ENCODE peak calls at places on chromosomes 12 and 14, in five cellular contexts. O is GM12865, N is astrocyte of the spinal cord, M is psoas muscle, D is HTR-8/SVneo. G is an unnamed sample.

GRCh38 chr14:83184531-83184930 is 1650.9 kb upstream of the SEL1L start:
- DNase-seq in O (no peak), N (no peak), M (no peak), D (no peak), G (no peak)

GRCh38 chr12:124152733-124153132 is 142.2 kb upstream of the RFLNA start:
- DNase-seq in O (no peak), N (no peak), M (peak), D (no peak), G (no peak)

GRCh38 chr12:40226652-40227051 is 1.9 kb downstream of the LRRK2 start:
- DNase-seq in O (no peak), N (peak), M (peak), D (no peak), G (peak)

GRCh38 chr12:26286186-26286585 is 90.8 kb downstream of the SSPN start:
- DNase-seq in O (no peak), N (peak), M (no peak), D (no peak), G (no peak)

GRCh38 chr12:113418213-113418879 is 3.8 kb upstream of the SDSL start:
- DNase-seq in O (no peak), N (no peak), M (peak), D (no peak), G (peak)

GRCh38 chr12:96146747-96147146 is 47.4 kb upstream of the ELK3 start:
- DNase-seq in O (no peak), N (no peak), M (no peak), D (no peak), G (no peak)

GRCh38 chr12:27462851-27463250 is 16.3 kb downstream of the SMCO2 start:
- DNase-seq in O (no peak), N (peak), M (no peak), D (no peak), G (no peak)

GRCh38 chr12:76030378-76031080 is 1.0 kb downstream of the PHLDA1 start:
- DNase-seq in O (peak), N (no peak), M (peak), D (no peak), G (peak)

GRCh38 chr14:95835331-95835730 is 41.3 kb upstream of the TUNAR start:
- DNase-seq in O (peak), N (no peak), M (no peak), D (no peak), G (no peak)

GRCh38 chr12:56935157-56935556 is 949 bp upstream of the SDR9C7 start:
- DNase-seq in O (no peak), N (no peak), M (no peak), D (no peak), G (no peak)

GRCh38 chr14:76653875-76654572 is 107.2 kb upstream of the VASH1 start:
- DNase-seq in O (no peak), N (no peak), M (no peak), D (no peak), G (no peak)

GRCh38 chr14:54777395-54777794 is 125.2 kb downstream of the GCH1 start:
- DNase-seq in O (no peak), N (no peak), M (no peak), D (no peak), G (no peak)

GRCh38 chr12:111368684-111369495 is at the start of gene PHETA1:
- DNase-seq in O (peak), N (peak), M (peak), D (peak), G (peak)

GRCh38 chr12:77202457-77203060 is 137.2 kb upstream of the E2F7 start:
- DNase-seq in O (no peak), N (no peak), M (no peak), D (no peak), G (no peak)

GRCh38 chr14:103436533-103436932 is 51.3 kb downstream of the MARK3 start:
- DNase-seq in O (no peak), N (peak), M (no peak), D (no peak), G (no peak)

GRCh38 chr14:43625294-43625693 is 881.8 kb downstream of the FSCB start:
- DNase-seq in O (no peak), N (no peak), M (no peak), D (no peak), G (no peak)

G was measured in left cardiac atrium.